ENCODE peak calls at places on chromosomes 4 and X, in seven cellular contexts. One of them, this sample, is unnamed.

GRCh38 chr4:47703964-47704363 is 133.9 kb downstream of the CORIN start:
- DNase-seq in K562: no peak
- DNase-seq in H1: no peak
- DNase-seq in GM12878: no peak
- DNase-seq in HepG2: no peak
- DNase-seq in SK-N-SH: no peak
- DNase-seq in GM12891: no peak
- DNase-seq in this sample: no peak

GRCh38 chr4:98601719-98602118 is 56.7 kb downstream of the TSPAN5 start:
- DNase-seq in K562: no peak
- DNase-seq in H1: no peak
- DNase-seq in GM12878: no peak
- DNase-seq in HepG2: no peak
- DNase-seq in SK-N-SH: no peak
- DNase-seq in GM12891: no peak
- DNase-seq in this sample: no peak

GRCh38 chr4:6270691-6271121 is 1.1 kb downstream of the WFS1 start:
- DNase-seq in K562: no peak
- DNase-seq in H1: no peak
- DNase-seq in GM12878: no peak
- DNase-seq in HepG2: no peak
- DNase-seq in SK-N-SH: no peak
- DNase-seq in GM12891: no peak
- DNase-seq in this sample: no peak

GRCh38 chr4:7109169-7109568 is 41.3 kb upstream of the GRPEL1 start:
- DNase-seq in K562: no peak
- DNase-seq in H1: no peak
- DNase-seq in GM12878: no peak
- DNase-seq in HepG2: no peak
- DNase-seq in SK-N-SH: no peak
- DNase-seq in GM12891: no peak
- DNase-seq in this sample: no peak

GRCh38 chr4:120025516-120025915 is 41.1 kb downstream of the MAD2L1 start:
- DNase-seq in K562: no peak
- DNase-seq in H1: no peak
- DNase-seq in GM12878: no peak
- DNase-seq in HepG2: no peak
- DNase-seq in SK-N-SH: no peak
- DNase-seq in GM12891: no peak
- DNase-seq in this sample: no peak

GRCh38 chrX:39891781-39892180 is 206.0 kb downstream of the BCOR start:
- DNase-seq in K562: no peak
- DNase-seq in H1: no peak
- DNase-seq in GM12878: peak; percentile 67
- DNase-seq in HepG2: no peak
- DNase-seq in SK-N-SH: no peak
- DNase-seq in GM12891: no peak
- DNase-seq in this sample: no peak

GRCh38 chrX:39725928-39726619 is 371.7 kb downstream of the BCOR start:
- DNase-seq in K562: no peak
- DNase-seq in H1: no peak
- DNase-seq in GM12878: no peak
- DNase-seq in HepG2: no peak
- DNase-seq in SK-N-SH: peak; percentile 24
- DNase-seq in GM12891: no peak
- DNase-seq in this sample: no peak

GRCh38 chrX:55109304-55109703 is 20.5 kb downstream of the PAGE2 start:
- DNase-seq in K562: no peak
- DNase-seq in H1: no peak
- DNase-seq in GM12878: no peak
- DNase-seq in HepG2: no peak
- DNase-seq in SK-N-SH: no peak
- DNase-seq in GM12891: no peak
- DNase-seq in this sample: no peak

GRCh38 chr4:80307774-80308465 is 27.6 kb upstream of the CFAP299 start:
- DNase-seq in K562: peak; percentile 35
- DNase-seq in H1: no peak
- DNase-seq in GM12878: no peak
- DNase-seq in HepG2: no peak
- DNase-seq in SK-N-SH: peak; percentile 30
- DNase-seq in GM12891: no peak
- DNase-seq in this sample: no peak

GRCh38 chrX:97740044-97740443 is 856.3 kb downstream of the RPA4 start:
- DNase-seq in K562: no peak
- DNase-seq in H1: no peak
- DNase-seq in GM12878: no peak
- DNase-seq in HepG2: no peak
- DNase-seq in SK-N-SH: no peak
- DNase-seq in GM12891: no peak
- DNase-seq in this sample: no peak

GRCh38 chr4:101621120-101621519 is 169.4 kb upstream of the BANK1 start:
- DNase-seq in K562: no peak
- DNase-seq in H1: no peak
- DNase-seq in GM12878: no peak
- DNase-seq in HepG2: no peak
- DNase-seq in SK-N-SH: no peak
- DNase-seq in GM12891: no peak
- DNase-seq in this sample: no peak

GRCh38 chrX:9456250-9457074 is 8.4 kb upstream of the TBL1X start:
- DNase-seq in K562: no peak
- DNase-seq in H1: no peak
- DNase-seq in GM12878: no peak
- DNase-seq in HepG2: peak; percentile 32
- DNase-seq in SK-N-SH: no peak
- DNase-seq in GM12891: no peak
- DNase-seq in this sample: no peak
- TF ChIP-seq TAF1 in K562: no peak
- TF ChIP-seq TAF1 in H1: no peak
- TF ChIP-seq TAF1 in GM12878: no peak
- TF ChIP-seq TAF1 in HepG2: no peak
- TF ChIP-seq TAF1 in SK-N-SH: no peak
- TF ChIP-seq TAF1 in GM12891: no peak
- TF ChIP-seq TAF1 in this sample: no peak

GRCh38 chr4:118920247-118920646 is 31.6 kb downstream of the SYNPO2 start:
- DNase-seq in K562: no peak
- DNase-seq in H1: no peak
- DNase-seq in GM12878: no peak
- DNase-seq in HepG2: no peak
- DNase-seq in SK-N-SH: no peak
- DNase-seq in GM12891: no peak
- DNase-seq in this sample: no peak
- TF ChIP-seq POLR2AphosphoS5 in K562: no peak
- TF ChIP-seq POLR2AphosphoS5 in H1: no peak
- TF ChIP-seq POLR2AphosphoS5 in GM12878: no peak
- TF ChIP-seq POLR2AphosphoS5 in HepG2: no peak
- TF ChIP-seq POLR2AphosphoS5 in SK-N-SH: no peak
- TF ChIP-seq POLR2AphosphoS5 in GM12891: no peak
- TF ChIP-seq POLR2AphosphoS5 in this sample: no peak

DNA sequence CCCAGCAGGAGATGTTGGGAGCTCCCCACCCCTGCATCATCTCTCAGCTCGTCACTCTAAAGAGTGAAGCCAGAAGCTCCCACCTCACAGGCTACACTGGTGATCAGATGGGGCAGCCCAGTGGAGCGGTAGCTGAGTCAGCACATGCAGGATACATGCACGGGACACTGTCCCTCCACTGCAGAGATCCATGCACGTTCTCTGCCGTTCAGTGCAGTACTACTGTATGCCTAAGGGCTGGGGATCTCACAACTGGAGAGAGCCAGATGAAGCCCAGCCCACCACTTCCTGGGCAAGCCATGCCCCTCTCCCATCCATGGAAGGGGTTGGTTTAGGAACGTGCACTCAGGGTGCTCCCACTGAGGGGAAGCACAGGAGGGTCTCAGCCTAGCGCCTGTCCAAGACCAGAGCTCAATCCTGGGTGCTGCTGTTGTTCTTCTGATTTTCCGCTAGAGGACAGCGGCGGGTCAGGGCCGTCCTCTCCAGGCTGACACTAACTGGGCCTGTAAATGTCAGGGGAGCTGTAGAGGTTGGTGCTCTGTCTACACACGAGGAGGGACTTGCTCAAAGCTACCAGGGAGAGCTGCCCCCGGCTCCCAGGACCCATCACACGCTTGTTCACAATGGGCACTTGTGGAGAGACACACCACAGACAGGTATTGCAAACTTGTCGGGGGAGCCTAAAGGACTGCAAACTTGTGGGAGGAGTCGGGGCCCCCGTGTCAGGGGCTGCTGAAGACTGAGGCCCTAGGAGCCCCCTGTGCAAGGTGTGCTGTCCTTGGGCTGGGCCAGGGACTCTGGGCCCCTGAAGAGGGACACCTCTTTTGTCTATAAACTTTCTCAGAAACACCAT is 18.2 kb upstream of the ABLIM2 start:
- DNase-seq in K562: peak; percentile 60
- DNase-seq in H1: peak; percentile 67
- DNase-seq in GM12878: no peak
- DNase-seq in HepG2: peak; percentile 65
- DNase-seq in SK-N-SH: peak; percentile 89
- DNase-seq in GM12891: peak; percentile 72
- DNase-seq in this sample: peak; percentile 71
- TF ChIP-seq TAF1 in K562: no peak
- TF ChIP-seq TAF1 in H1: no peak
- TF ChIP-seq TAF1 in GM12878: no peak
- TF ChIP-seq TAF1 in HepG2: no peak
- TF ChIP-seq TAF1 in SK-N-SH: no peak
- TF ChIP-seq TAF1 in GM12891: no peak
- TF ChIP-seq TAF1 in this sample: no peak

GRCh38 chr4:154740462-154740861 is 3.3 kb upstream of the LRAT start:
- DNase-seq in K562: no peak
- DNase-seq in H1: peak; percentile 51
- DNase-seq in GM12878: no peak
- DNase-seq in HepG2: no peak
- DNase-seq in SK-N-SH: no peak
- DNase-seq in GM12891: no peak
- DNase-seq in this sample: no peak

GRCh38 chr4:154741877-154742851 is 1.6 kb upstream of the LRAT start:
- DNase-seq in K562: no peak
- DNase-seq in H1: peak; percentile 64
- DNase-seq in GM12878: no peak
- DNase-seq in HepG2: no peak
- DNase-seq in SK-N-SH: peak; percentile 30
- DNase-seq in GM12891: peak; percentile 14
- DNase-seq in this sample: no peak

GRCh38 chr4:154741131-154741530 is 2.7 kb upstream of the LRAT start:
- DNase-seq in K562: no peak
- DNase-seq in H1: no peak
- DNase-seq in GM12878: no peak
- DNase-seq in HepG2: no peak
- DNase-seq in SK-N-SH: no peak
- DNase-seq in GM12891: no peak
- DNase-seq in this sample: no peak

GRCh38 chr4:154744341-154744948 is 645 bp downstream of the LRAT start:
- DNase-seq in K562: no peak
- DNase-seq in H1: no peak
- DNase-seq in GM12878: no peak
- DNase-seq in HepG2: no peak
- DNase-seq in SK-N-SH: no peak
- DNase-seq in GM12891: no peak
- DNase-seq in this sample: no peak

DNA sequence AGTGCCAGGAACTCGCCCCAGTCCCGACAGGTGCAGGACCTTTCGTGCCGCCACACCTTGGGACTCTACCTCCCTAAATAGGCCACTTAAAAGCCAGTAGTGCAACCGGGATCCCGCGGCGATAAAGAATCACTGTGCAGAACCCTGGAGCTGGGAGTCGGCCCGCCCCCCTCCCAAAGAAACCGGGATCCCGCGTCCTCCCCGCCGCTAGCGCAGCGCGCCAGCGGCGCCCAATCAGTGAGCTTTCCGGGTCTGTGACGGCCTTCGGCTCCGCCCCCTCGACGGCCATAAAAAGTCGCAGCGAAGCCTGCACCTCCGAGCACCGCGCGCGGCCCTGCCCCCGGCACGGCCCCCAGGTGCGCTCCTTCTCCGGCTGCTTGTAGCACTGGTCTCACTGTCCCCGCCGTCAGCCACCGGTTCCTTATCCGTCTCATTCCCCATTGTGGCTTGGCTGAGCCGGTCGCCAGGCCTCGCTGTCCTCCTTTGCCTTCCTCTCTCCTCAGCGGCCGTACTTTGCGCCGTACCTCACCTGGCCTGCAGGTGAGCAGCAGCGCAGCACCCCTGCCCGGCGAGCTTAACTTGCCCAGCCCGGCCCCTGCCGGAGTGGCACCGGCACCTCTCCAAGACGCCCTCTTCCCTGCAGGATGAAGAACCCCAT is at the start of gene LRAT:
- DNase-seq in K562: peak; percentile 59
- DNase-seq in H1: peak; percentile 91
- DNase-seq in GM12878: no peak
- DNase-seq in HepG2: no peak
- DNase-seq in SK-N-SH: peak; percentile 68
- DNase-seq in GM12891: peak; percentile 23
- DNase-seq in this sample: no peak
- TF ChIP-seq POLR2AphosphoS5 in K562: no peak
- TF ChIP-seq POLR2AphosphoS5 in H1: peak; percentile 85
- TF ChIP-seq POLR2AphosphoS5 in GM12878: no peak
- TF ChIP-seq POLR2AphosphoS5 in HepG2: no peak
- TF ChIP-seq POLR2AphosphoS5 in SK-N-SH: no peak
- TF ChIP-seq POLR2AphosphoS5 in GM12891: no peak
- TF ChIP-seq POLR2AphosphoS5 in this sample: no peak

GRCh38 chrX:140190441-140191108 is 225.3 kb upstream of the CXorf66 start:
- DNase-seq in K562: no peak
- DNase-seq in H1: no peak
- DNase-seq in GM12878: no peak
- DNase-seq in HepG2: no peak
- DNase-seq in SK-N-SH: no peak
- DNase-seq in GM12891: no peak
- DNase-seq in this sample: no peak
- TF ChIP-seq TAF1 in K562: no peak
- TF ChIP-seq TAF1 in H1: no peak
- TF ChIP-seq TAF1 in GM12878: no peak
- TF ChIP-seq TAF1 in HepG2: no peak
- TF ChIP-seq TAF1 in SK-N-SH: no peak
- TF ChIP-seq TAF1 in GM12891: no peak
- TF ChIP-seq TAF1 in this sample: no peak

GRCh38 chrX:2703991-2704369 is 12.9 kb downstream of the CD99 start:
- DNase-seq in K562: no peak
- DNase-seq in H1: no peak
- DNase-seq in GM12878: no peak
- DNase-seq in HepG2: no peak
- DNase-seq in SK-N-SH: no peak
- DNase-seq in GM12891: no peak
- DNase-seq in this sample: no peak
- TF ChIP-seq POLR2AphosphoS5 in K562: no peak
- TF ChIP-seq POLR2AphosphoS5 in H1: no peak
- TF ChIP-seq POLR2AphosphoS5 in GM12878: no peak
- TF ChIP-seq POLR2AphosphoS5 in HepG2: no peak
- TF ChIP-seq POLR2AphosphoS5 in SK-N-SH: no peak
- TF ChIP-seq POLR2AphosphoS5 in GM12891: no peak
- TF ChIP-seq POLR2AphosphoS5 in this sample: no peak